ENCODE peak calls at places on chromosome 14, in six cellular contexts. A is H4, I is stromal cell of bone marrow, M is Daoy, T is activated T-helper 1 cell treated with Interleukin-2 at 50 U/mL for 16 hours, U is AG20443. L is an unnamed sample.

GRCh38 chr14:39229222-39229543 is 4.5 kb upstream of the MIA2 start:
- DNase-seq in M (peak), U (peak), I (no peak), A (peak), T (peak), L (peak)

GRCh38 chr14:96461950-96462798 is 40.0 kb upstream of the PAPOLA start:
- DNase-seq in M (no peak), I (no peak), U (no peak), A (no peak), T (no peak), L (no peak)

GRCh38 chr14:80560800-80561199 is 349.5 kb upstream of the DIO2 start:
- DNase-seq in I (no peak), A (no peak), M (no peak), U (no peak), T (no peak), L (no peak)

GRCh38 chr14:69241577-69241976 is 18.4 kb upstream of the GALNT16 start:
- DNase-seq in A (no peak), M (no peak), U (no peak), I (no peak), T (no peak), L (no peak)

GRCh38 chr14:63543826-63544320 is 696 bp upstream of the PPP2R5E start:
- DNase-seq in A (no peak), U (no peak), M (no peak), T (no peak), I (no peak), L (no peak)

GRCh38 chr14:75479770-75480600 is 42.3 kb upstream of the BATF start:
- DNase-seq in I (no peak), T (no peak), A (no peak), M (no peak), U (no peak), L (no peak)

GRCh38 chr14:41605550-41606248 is 977 bp upstream of the LRFN5 start:
- DNase-seq in A (no peak), M (peak), T (no peak), U (peak), I (no peak), L (no peak)

GRCh38 chr14:81727243-81727642 is 193.6 kb upstream of the SEL1L start:
- DNase-seq in T (no peak), U (no peak), A (peak), I (no peak), M (peak), L (no peak)

GRCh38 chr14:53306267-53306721 is 153.2 kb upstream of the DDHD1 start:
- DNase-seq in I (peak), U (peak), M (peak), A (peak), T (no peak), L (peak)

GRCh38 chr14:50599700-50600444 is 39.9 kb downstream of the ATL1 start:
- DNase-seq in T (no peak), I (peak), U (peak), A (peak), M (peak), L (no peak)

GRCh38 chr14:70808023-70808401 is 1.3 kb downstream of the MAP3K9 start:
- DNase-seq in U (no peak), A (peak), T (peak), M (peak), I (no peak), L (peak)

GRCh38 chr14:74938873-74939495 is 15.9 kb upstream of the RPS6KL1 start:
- DNase-seq in I (no peak), U (no peak), T (no peak), A (no peak), M (no peak), L (no peak)

GRCh38 chr14:68655021-68655811 is 137.7 kb downstream of the ZFP36L1 start:
- DNase-seq in I (no peak), T (no peak), A (no peak), M (no peak), U (no peak), L (no peak)

GRCh38 chr14:103521438-103521961 is 1.1 kb downstream of the CKB start:
- DNase-seq in T (no peak), I (no peak), U (no peak), A (no peak), M (no peak), L (no peak)

GRCh38 chr14:78598046-78598652 is 428.0 kb downstream of the NRXN3 start:
- DNase-seq in T (no peak), A (peak), I (no peak), U (peak), M (peak), L (no peak)

GRCh38 chr14:33249361-33249760 is 310.7 kb downstream of the NPAS3 start:
- DNase-seq in A (no peak), T (no peak), I (no peak), U (no peak), M (no peak), L (no peak)

GRCh38 chr14:29240046-29240445 is 473.5 kb downstream of the FOXG1 start:
- DNase-seq in M (peak), T (no peak), A (peak), I (peak), U (peak), L (no peak)

GRCh38 chr14:102891111-102891510 is 31.4 kb upstream of the AMN start:
- DNase-seq in M (no peak), A (no peak), I (no peak), U (no peak), T (no peak), L (no peak)

GRCh38 chr14:100091386-100091785 is 26.2 kb downstream of the EVL start:
- DNase-seq in A (no peak), U (no peak), T (no peak), M (no peak), I (no peak), L (no peak)

GRCh38 chr14:63203618-63204406 is 431 bp upstream of the RHOJ start:
- DNase-seq in M (peak), U (peak), T (no peak), I (peak), A (peak), L (no peak)

GRCh38 chr14:61101803-61102548 is 120.9 kb downstream of the SLC38A6 start:
- DNase-seq in I (peak), T (no peak), U (peak), M (no peak), A (peak), L (no peak)

GRCh38 chr14:20671597-20672283 is 12.6 kb upstream of the RNASE4 start:
- DNase-seq in A (peak), T (no peak), M (peak), I (no peak), U (no peak), L (no peak)

GRCh38 chr14:96852823-96853422 is 55.7 kb downstream of the VRK1 start:
- DNase-seq in U (peak), I (peak), M (peak), A (peak), T (no peak), L (no peak)

GRCh38 chr14:92693998-92694780 is 54.2 kb downstream of the LGMN start:
- DNase-seq in A (no peak), U (no peak), M (no peak), I (no peak), T (no peak), L (no peak)

L was measured in activated T-helper 9 cell treated with anti-CD3 and anti-CD28 coated beads, Interleukin-2, amount 50 U/mL, for 16 hours.